ENCODE peak calls at places on chromosomes 11 and 22, in five cellular contexts. E is mesendoderm, U is lung, B is iPS DF 6.9, V is psoas muscle. G is an unnamed sample.

GRCh38 chr22:44685384-44686056 is 16.5 kb upstream of the PRR5 start:
- DNase-seq in B (no peak), E (peak; percentile 76), V (no peak), U (peak; percentile 62), G (peak; percentile 85)

GRCh38 chr11:126589492-126589803 is 234.0 kb downstream of the ST3GAL4 start:
- DNase-seq in E (no peak), B (no peak), V (no peak), U (no peak), G (no peak)

GRCh38 chr11:126624491-126624890 is 269.0 kb downstream of the ST3GAL4 start:
- DNase-seq in V (no peak), B (no peak), U (no peak), E (no peak), G (no peak)

GRCh38 chr11:16193897-16194381 is 162.4 kb downstream of the SOX6 start:
- DNase-seq in E (no peak), U (no peak), B (no peak), V (no peak), G (no peak)

GRCh38 chr11:74756571-74756970 is 7.9 kb downstream of the RNF169 start:
- DNase-seq in U (no peak), B (no peak), E (no peak), V (no peak), G (peak; percentile 29)

GRCh38 chr11:89119426-89119825 is 53.6 kb upstream of the GRM5 start:
- DNase-seq in V (no peak), B (no peak), E (no peak), U (no peak), G (no peak)

GRCh38 chr11:134759855-134760254 is 347.8 kb upstream of the B3GAT1 start:
- DNase-seq in U (no peak), V (no peak), B (no peak), E (no peak), G (no peak)

GRCh38 chr11:71252782-71253730 is 679 bp upstream of the SHANK2 start:
- DNase-seq in B (no peak), E (peak; percentile 74), V (no peak), U (peak; percentile 46), G (peak; percentile 75)

GRCh38 chr11:62806611-62807121 is 1.4 kb upstream of the NXF1 start:
- DNase-seq in V (peak; percentile 71), B (no peak), E (peak; percentile 67), U (no peak), G (no peak)

GRCh38 chr22:20551805-20552449 is 44.5 kb downstream of the MED15 start:
- DNase-seq in V (peak; percentile 90), U (no peak), E (no peak), B (no peak), G (no peak)

GRCh38 chr22:20553947-20554741 is 46.7 kb downstream of the MED15 start:
- DNase-seq in U (no peak), B (no peak), E (no peak), V (peak; percentile 58), G (no peak)

GRCh38 chr22:20552913-20553401 is 45.5 kb downstream of the MED15 start:
- DNase-seq in E (no peak), V (peak; percentile 59), U (no peak), B (no peak), G (no peak)

GRCh38 chr22:20552450-20552894 is 45.1 kb downstream of the MED15 start:
- DNase-seq in V (peak; percentile 97), E (no peak), U (no peak), B (no peak), G (no peak)

DNA sequence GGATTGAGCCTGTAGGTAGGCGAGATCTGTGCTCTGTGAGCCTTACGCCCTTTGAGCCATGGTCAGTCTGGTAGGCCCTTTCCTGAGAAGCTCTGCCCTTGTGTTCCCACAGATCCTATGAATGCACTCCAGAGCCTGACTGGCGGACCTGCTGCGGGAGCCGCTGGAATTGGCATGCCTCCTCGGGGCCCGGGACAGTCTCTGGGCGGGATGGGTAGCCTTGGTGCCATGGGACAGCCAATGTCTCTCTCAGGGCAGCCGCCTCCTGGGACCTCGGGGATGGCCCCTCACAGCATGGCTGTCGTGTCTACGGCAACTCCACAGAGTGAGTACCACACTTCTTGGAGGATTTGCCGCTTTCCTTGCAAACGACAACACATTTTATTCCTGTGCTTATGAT is 47.4 kb downstream of the MED15 start:
- DNase-seq in U (no peak), E (no peak), B (no peak), V (peak; percentile 58), G (no peak)
- H3K4me1 ChIP-seq in U (peaks cover 39% of the 10 kb centered on the region), E (no peaks in the 10 kb centered on the region), B (no peaks in the 10 kb centered on the region), V (peaks cover 85% of the 10 kb centered on the region), G (peaks cover 22% of the 10 kb centered on the region)

GRCh38 chr11:95605271-95605940 is 184.2 kb downstream of the FAM76B start:
- DNase-seq in U (no peak), E (no peak), B (no peak), V (no peak), G (no peak)

GRCh38 chr11:95596011-95596489 is 193.5 kb downstream of the FAM76B start:
- DNase-seq in B (no peak), V (no peak), U (no peak), E (peak; percentile 3), G (no peak)

DNA sequence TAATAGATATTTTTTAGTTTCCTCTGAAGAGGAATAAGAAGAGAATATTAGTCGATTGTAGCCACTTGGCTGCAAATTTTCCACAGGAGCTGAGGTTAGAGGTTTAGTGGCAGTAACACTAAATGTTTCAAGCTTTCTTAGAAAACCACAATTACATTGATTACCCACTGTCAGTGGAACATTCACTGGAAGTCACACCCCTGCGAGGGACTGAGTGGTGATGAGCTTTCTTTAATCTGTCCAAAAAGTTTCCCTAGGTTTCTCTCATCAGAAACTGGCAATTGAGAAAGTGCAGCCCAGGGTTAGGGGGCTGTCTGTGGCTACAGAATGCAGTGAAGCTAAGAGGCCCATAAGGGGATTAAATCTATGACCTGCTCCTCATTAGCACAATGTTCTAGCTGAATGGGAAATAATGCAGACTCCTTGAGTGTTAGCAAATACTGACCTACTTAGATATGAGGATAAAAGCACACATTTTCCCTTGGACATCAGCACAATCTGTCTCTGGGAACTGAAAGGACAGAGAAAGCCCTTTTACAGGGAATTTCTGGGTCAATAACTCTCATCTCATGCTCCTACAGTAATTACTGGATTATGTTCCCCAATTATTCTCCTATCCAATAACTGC is 189.5 kb downstream of the FAM76B start:
- DNase-seq in E (no peak), B (no peak), V (no peak), U (no peak), G (no peak)
- H3K4me3 ChIP-seq in E (no peak overlapping the region), B (no peak overlapping the region), V (no peak overlapping the region), U (no peak overlapping the region), G (no peak overlapping the region)

DNA sequence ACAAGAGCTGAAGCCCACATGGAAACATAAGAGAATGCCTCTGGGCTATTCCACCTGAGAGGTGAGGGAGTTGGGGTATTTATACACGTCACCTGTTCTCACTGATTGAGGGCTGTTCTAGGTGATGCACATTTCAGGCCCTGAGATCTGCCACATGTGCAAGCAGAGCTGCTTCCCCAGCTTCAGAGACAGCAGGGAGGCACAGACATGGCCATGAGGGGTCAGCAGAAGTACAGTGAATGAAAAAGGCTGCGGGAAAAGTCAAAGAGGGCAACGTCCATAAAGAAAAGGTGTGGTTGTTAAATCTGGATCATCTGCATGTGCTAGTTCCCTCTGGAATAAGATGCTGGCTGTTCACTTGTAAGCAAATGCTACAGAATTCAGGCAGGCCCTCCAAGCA is 75.4 kb downstream of the GAB4 start:
- DNase-seq in B (no peak), V (no peak), E (no peak), U (peak; percentile 13), G (no peak)
- H3K27ac ChIP-seq in B (no peak overlapping the region), V (no peak overlapping the region), E (no peak overlapping the region), U (no peak overlapping the region), G (no peak overlapping the region)

GRCh38 chr22:37931893-37932389 is 21.5 kb downstream of the C22orf23 start:
- DNase-seq in E (peak; percentile 26), U (peak; percentile 72), V (no peak), B (no peak), G (peak; percentile 57)

GRCh38 chr22:37930270-37930951 is 23.0 kb downstream of the C22orf23 start:
- DNase-seq in U (no peak), B (no peak), E (peak; percentile 56), V (no peak), G (peak; percentile 37)

GRCh38 chr22:37929390-37929789 is 23.3 kb downstream of the MICALL1 start:
- DNase-seq in E (no peak), U (no peak), B (no peak), V (no peak), G (no peak)

GRCh38 chr22:37932401-37932800 is 21.0 kb downstream of the C22orf23 start:
- DNase-seq in V (no peak), U (no peak), E (no peak), B (no peak), G (no peak)

DNA sequence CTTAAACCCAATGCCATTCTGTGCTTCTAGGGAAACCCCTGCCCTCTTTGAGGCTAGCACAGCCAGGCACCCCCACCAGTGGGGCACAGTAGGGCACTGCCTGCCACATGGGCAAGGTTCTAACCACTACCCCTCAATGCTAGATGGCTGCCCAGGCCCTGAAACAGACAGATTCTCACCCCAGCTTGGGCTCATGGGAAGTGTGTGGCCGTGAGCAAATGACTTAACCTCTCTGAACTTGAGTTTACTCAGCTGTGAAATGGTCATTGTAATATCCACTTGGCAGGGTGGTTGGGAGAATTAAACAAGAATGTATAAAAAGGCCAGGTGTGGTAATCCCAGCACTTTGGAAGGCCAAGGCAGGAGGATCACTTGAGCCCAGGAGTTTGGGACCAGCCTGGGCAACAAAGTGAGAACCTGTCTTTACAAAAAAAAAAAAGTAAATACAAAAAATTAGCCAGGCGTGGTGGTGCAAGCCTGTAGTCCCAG is 22.4 kb downstream of the C22orf23 start:
- DNase-seq in B (no peak), V (no peak), E (no peak), U (no peak), G (no peak)
- H3K4me1 ChIP-seq in B (peaks cover 1% of the 10 kb centered on the region), V (peaks cover 11% of the 10 kb centered on the region), E (no peaks in the 10 kb centered on the region), U (peaks cover 21% of the 10 kb centered on the region), G (no peaks in the 10 kb centered on the region)

GRCh38 chr11:118921121-118921928 is 4.4 kb downstream of the BCL9L start:
- DNase-seq in V (peak; percentile 88), U (peak; percentile 85), B (no peak), E (peak; percentile 93), G (no peak)

GRCh38 chr11:118924591-118925585 is 838 bp downstream of the BCL9L start:
- DNase-seq in E (peak; percentile 78), B (no peak), U (no peak), V (peak; percentile 78), G (peak; percentile 63)

GRCh38 chr11:118923721-118924587 is 1.8 kb downstream of the BCL9L start:
- DNase-seq in E (no peak), U (no peak), V (no peak), B (no peak), G (peak; percentile 55)

GRCh38 chr11:118922745-118923627 is 2.7 kb downstream of the BCL9L start:
- DNase-seq in V (no peak), U (no peak), B (no peak), E (no peak), G (no peak)

DNA sequence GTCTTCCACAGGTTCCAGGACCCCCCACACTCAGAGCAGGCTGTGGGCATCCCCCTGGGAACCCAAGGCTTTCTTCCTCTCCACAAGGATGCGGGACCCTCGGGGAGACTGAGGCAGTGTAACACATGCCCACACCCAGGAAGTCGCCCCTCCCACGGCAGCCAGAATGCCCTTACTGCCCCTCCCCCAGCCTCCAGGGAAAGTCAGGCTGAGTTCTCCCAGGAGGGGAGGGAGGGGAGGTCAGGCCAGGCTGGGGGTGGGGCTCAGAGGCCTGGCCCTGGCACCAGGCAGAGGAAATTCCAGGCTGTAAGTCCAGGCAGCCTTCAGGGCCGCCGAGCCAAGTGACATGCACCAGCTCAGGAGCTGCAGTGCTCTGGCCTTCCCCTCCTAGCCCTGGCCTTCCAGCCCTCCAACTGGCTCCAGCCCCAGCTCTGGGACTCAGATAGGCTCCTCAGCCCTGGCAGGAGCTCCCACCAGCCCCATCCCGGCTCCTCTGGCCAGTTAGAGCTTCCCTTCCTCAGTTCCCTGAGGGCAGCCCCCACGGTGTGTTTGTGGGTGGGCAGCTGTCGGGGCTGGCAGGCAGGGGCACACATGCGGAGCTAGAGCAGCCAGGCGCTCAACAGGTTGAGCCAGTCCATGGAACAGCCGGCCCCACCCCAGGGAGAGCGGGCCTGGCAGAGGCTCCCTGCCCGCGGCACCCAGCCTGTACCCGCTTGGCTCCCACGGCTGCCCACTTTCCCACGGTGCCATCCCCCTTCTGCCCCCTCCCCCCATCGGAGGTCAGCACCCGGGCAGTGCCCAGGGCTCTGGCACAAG is 3.6 kb downstream of the BCL9L start:
- DNase-seq in E (peak; percentile 93), U (peak; percentile 83), V (peak; percentile 95), B (no peak), G (peak; percentile 80)
- H3K4me3 ChIP-seq in E (no peak overlapping the region), U (peak overlapping the region; percentile 91), V (peak overlapping the region; percentile 96), B (no peak overlapping the region), G (peak overlapping the region; percentile 47)

G was measured in small intestine.